ENCODE peak calls at places on chromosomes 16 and 17, in ten cellular contexts. X is body of pancreas; O is GM03348; P is heart left ventricle; H is stimulated activated CD4-positive, alpha-beta T cell treated with anti-CD3 and anti-CD28 coated beads, Interleukin-2, amount 100 ng/mL, for 48 hours; Q is breast epithelium; T is lung microvascular endothelial cell; D is transverse colon; M is stimulated activated CD8-positive, alpha-beta memory T cell treated with anti-CD3 and anti-CD28 coated beads, Interleukin-15, amount 100 ng/mL, for 24 hours; V is iris pigment epithelial cell. A is an unnamed sample.

GRCh38 chr17:32627233-32628008 is 140.6 kb downstream of the CDK5R1 start:
- DNase-seq in X (peak; percentile 14), O (no peak), P (no peak), H (no peak), Q (no peak), T (no peak), D (no peak), M (no peak), V (peak; percentile 5), A (no peak)

GRCh38 chr17:58492238-58493121 is 4.3 kb upstream of the HSF5 start:
- DNase-seq in X (no peak), O (no peak), P (no peak), H (no peak), Q (no peak), T (no peak), D (no peak), M (no peak), V (no peak), A (no peak)

GRCh38 chr16:80197790-80198201 is 343.0 kb upstream of the DYNLRB2 start:
- DNase-seq in X (no peak), O (peak; percentile 71), P (no peak), H (no peak), Q (no peak), T (peak; percentile 85), D (no peak), M (no peak), V (peak; percentile 93), A (no peak)

GRCh38 chr17:77444653-77445029 is 303.9 kb downstream of the SEC14L1 start:
- DNase-seq in X (no peak), O (peak; percentile 54), P (no peak), H (no peak), Q (no peak), T (no peak), D (peak; percentile 49), M (no peak), V (no peak), A (no peak)

GRCh38 chr17:39729280-39729851 is 966 bp downstream of the MIEN1 start:
- DNase-seq in X (no peak), O (no peak), P (no peak), H (no peak), Q (no peak), T (no peak), D (no peak), M (no peak), V (no peak), A (no peak)

GRCh38 chr17:9519873-9520272 is 55.7 kb downstream of the STX8 start:
- DNase-seq in X (no peak), O (no peak), P (no peak), H (no peak), Q (no peak), T (no peak), D (no peak), M (no peak), V (no peak), A (no peak)

GRCh38 chr16:82368041-82368440 is 198.0 kb upstream of the MPHOSPH6 start:
- DNase-seq in X (peak; percentile 20), O (peak; percentile 56), P (peak; percentile 65), H (no peak), Q (no peak), T (peak; percentile 68), D (no peak), M (no peak), V (peak; percentile 45), A (no peak)

GRCh38 chr17:29162909-29163341 is 17.3 kb downstream of the MYO18A start:
- DNase-seq in X (no peak), O (no peak), P (no peak), H (no peak), Q (no peak), T (no peak), D (no peak), M (no peak), V (no peak), A (no peak)

GRCh38 chr17:74037320-74037719 is 166.2 kb upstream of the RPL38 start:
- DNase-seq in X (no peak), O (no peak), P (no peak), H (no peak), Q (no peak), T (no peak), D (peak; percentile 18), M (no peak), V (no peak), A (no peak)

A was measured in NCI-H1048.